ENCODE peak calls at places on chromosomes 16 and 17, in nine cellular contexts. O is mucosa of descending colon, C is HFF-Myc, Y is AG09309, Q is OCI-LY7, E is astrocyte of the spinal cord, H is SK-N-SH, K is thoracic aorta, W is heart right ventricle. Z is an unnamed sample.
A peak's percentile ranks its signal among the peaks of the same experiment; 100 is the strongest.

GRCh38 chr16:49463529-49463928 is 89.9 kb downstream of the C16orf78 start:
- DNase-seq in O (peak; percentile 42), C (no peak), Y (no peak), Q (peak; percentile 94), E (no peak), H (no peak), K (no peak), W (no peak), Z (no peak)

GRCh38 chr17:81831957-81832607 is 1.0 kb downstream of the MCRIP1 start:
- DNase-seq in O (no peak), C (no peak), Y (no peak), Q (peak; percentile 77), E (peak; percentile 12), H (no peak), K (no peak), W (no peak), Z (no peak)

GRCh38 chr16:84648595-84649510 is 542 bp downstream of the KLHL36 start:
- DNase-seq in O (peak; percentile 83), C (no peak), Y (no peak), Q (peak; percentile 53), E (no peak), H (peak; percentile 79), K (no peak), W (peak; percentile 52), Z (no peak)

GRCh38 chr16:53881371-53881770 is 177.4 kb downstream of the FTO start:
- DNase-seq in O (no peak), C (no peak), Y (peak; percentile 71), Q (no peak), E (peak; percentile 51), H (no peak), K (no peak), W (no peak), Z (no peak)

GRCh38 chr17:19867654-19868395 is at the start of gene ULK2:
- DNase-seq in O (peak; percentile 76), C (no peak), Y (peak; percentile 27), Q (peak; percentile 59), E (peak; percentile 76), H (peak; percentile 91), K (no peak), W (peak; percentile 34), Z (no peak)

GRCh38 chr17:82177276-82177675 is 35.4 kb downstream of the CCDC57 start:
- DNase-seq in O (no peak), C (no peak), Y (no peak), Q (no peak), E (no peak), H (no peak), K (no peak), W (no peak), Z (no peak)

GRCh38 chr17:73784015-73784603 is 139.9 kb upstream of the SDK2 start:
- DNase-seq in O (no peak), C (no peak), Y (no peak), Q (no peak), E (no peak), H (no peak), K (no peak), W (no peak), Z (no peak)

GRCh38 chr16:73020409-73020884 is 27.5 kb downstream of the ZFHX3 start:
- DNase-seq in O (peak; percentile 61), C (peak; percentile 51), Y (peak; percentile 45), Q (no peak), E (peak; percentile 97), H (no peak), K (peak; percentile 65), W (peak; percentile 74), Z (peak; percentile 65)

GRCh38 chr16:75262104-75262799 is 10.8 kb upstream of the BCAR1 start:
- DNase-seq in O (peak; percentile 82), C (no peak), Y (no peak), Q (no peak), E (no peak), H (peak; percentile 69), K (no peak), W (peak; percentile 24), Z (no peak)

GRCh38 chr17:63960430-63960829 is 12.3 kb downstream of the SCN4A start:
- DNase-seq in O (no peak), C (no peak), Y (no peak), Q (no peak), E (no peak), H (no peak), K (no peak), W (no peak), Z (no peak)

GRCh38 chr16:70601576-70602575 is 44.5 kb upstream of the IL34 start:
- DNase-seq in O (no peak), C (no peak), Y (no peak), Q (no peak), E (peak; percentile 17), H (no peak), K (no peak), W (no peak), Z (no peak)

GRCh38 chr17:73722163-73722562 is 77.9 kb upstream of the SDK2 start:
- DNase-seq in O (no peak), C (no peak), Y (no peak), Q (peak; percentile 94), E (no peak), H (peak; percentile 62), K (no peak), W (no peak), Z (no peak)

GRCh38 chr17:47693667-47694017 is 319 bp upstream of the TBKBP1 start:
- DNase-seq in O (no peak), C (no peak), Y (no peak), Q (peak; percentile 49), E (no peak), H (no peak), K (no peak), W (no peak), Z (no peak)
- TF ChIP-seq CTCF in O (no peak), C (no peak), Y (no peak), Q (peak; percentile 19), E (no peak), H (peak; percentile 5), K (no peak), W (no peak), Z (no peak)

GRCh38 chr16:66326995-66327513 is 39.4 kb upstream of the CDH5 start:
- DNase-seq in O (peak; percentile 54), C (no peak), Y (no peak), Q (no peak), E (no peak), H (no peak), K (no peak), W (no peak), Z (peak; percentile 27)

GRCh38 chr16:66325977-66326376 is 40.5 kb upstream of the CDH5 start:
- DNase-seq in O (no peak), C (no peak), Y (no peak), Q (no peak), E (no peak), H (no peak), K (no peak), W (no peak), Z (no peak)

GRCh38 chr16:66332599-66332998 is 33.9 kb upstream of the CDH5 start:
- DNase-seq in O (no peak), C (no peak), Y (no peak), Q (no peak), E (no peak), H (no peak), K (no peak), W (no peak), Z (no peak)

GRCh38 chr16:66324785-66325184 is 41.7 kb upstream of the CDH5 start:
- DNase-seq in O (peak; percentile 33), C (no peak), Y (no peak), Q (peak; percentile 21), E (no peak), H (peak; percentile 79), K (no peak), W (no peak), Z (no peak)

DNA sequence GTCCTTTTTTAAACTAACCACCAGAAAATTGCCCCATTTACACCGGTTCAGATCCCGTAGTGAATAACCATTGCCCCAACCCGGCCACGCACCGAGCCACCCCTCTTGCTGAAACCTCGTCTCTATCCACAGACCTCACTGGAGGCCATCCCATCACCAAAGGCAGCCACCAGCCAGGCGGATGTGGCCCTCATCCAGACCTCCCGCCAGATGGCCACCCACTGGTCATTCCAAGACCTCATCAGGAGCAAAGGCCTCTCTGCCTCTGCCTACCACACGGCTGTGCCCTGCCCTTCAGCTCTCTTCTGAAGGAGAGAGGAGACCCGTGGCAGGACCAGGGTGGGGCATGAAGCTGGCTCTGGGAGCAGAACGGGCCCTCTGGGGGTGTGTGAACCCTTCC is 38.2 kb upstream of the CDH5 start:
- DNase-seq in O (no peak), C (no peak), Y (no peak), Q (no peak), E (no peak), H (no peak), K (no peak), W (no peak), Z (no peak)
- TF ChIP-seq CTCF in O (no peak), C (no peak), Y (no peak), Q (no peak), E (no peak), H (no peak), K (no peak), W (no peak), Z (no peak)

GRCh38 chr17:9821921-9822320 is at the start of gene GSG1L2:
- DNase-seq in O (no peak), C (no peak), Y (no peak), Q (no peak), E (no peak), H (no peak), K (no peak), W (no peak), Z (no peak)

GRCh38 chr17:9828296-9829059 is 2.8 kb downstream of the GLP2R start:
- DNase-seq in O (no peak), C (no peak), Y (no peak), Q (no peak), E (no peak), H (no peak), K (no peak), W (no peak), Z (no peak)

GRCh38 chr17:9824797-9825338 is 856 bp upstream of the GLP2R start:
- DNase-seq in O (no peak), C (no peak), Y (no peak), Q (no peak), E (no peak), H (no peak), K (no peak), W (no peak), Z (no peak)

GRCh38 chr17:9825751-9826150 is at the start of gene GLP2R:
- DNase-seq in O (no peak), C (no peak), Y (no peak), Q (no peak), E (no peak), H (no peak), K (no peak), W (no peak), Z (no peak)

DNA sequence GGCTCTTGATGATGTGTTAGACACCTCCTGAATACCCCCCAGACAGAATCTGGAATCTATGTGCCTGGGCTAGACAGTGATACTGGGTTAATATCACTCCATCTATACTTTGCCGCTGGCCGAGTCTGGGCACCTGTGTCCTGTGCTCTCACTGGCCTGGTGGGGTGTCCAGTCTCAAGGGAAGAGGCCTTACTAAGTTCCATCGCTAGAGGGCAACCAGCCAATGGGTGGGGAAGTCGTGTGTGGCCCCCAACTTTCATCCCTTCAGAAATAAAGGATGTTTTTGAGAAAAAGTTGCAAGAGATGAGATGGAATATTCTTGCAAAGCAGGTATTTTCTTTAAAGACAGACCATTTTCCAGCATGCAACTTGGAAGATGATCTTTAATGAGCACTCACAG is 1.6 kb upstream of the GLP2R start:
- DNase-seq in O (no peak), C (no peak), Y (no peak), Q (no peak), E (no peak), H (no peak), K (no peak), W (no peak), Z (no peak)
- TF ChIP-seq CTCF in O (no peak), C (peak; percentile 26), Y (no peak), Q (peak; percentile 37), E (no peak), H (no peak), K (no peak), W (no peak), Z (no peak)

GRCh38 chr16:50821586-50821985 is 79.7 kb downstream of the CYLD start:
- DNase-seq in O (no peak), C (peak; percentile 15), Y (no peak), Q (no peak), E (no peak), H (no peak), K (no peak), W (no peak), Z (no peak)
- TF ChIP-seq CTCF in O (no peak), C (peak; percentile 38), Y (peak; percentile 17), Q (no peak), E (peak; percentile 28), H (peak; percentile 32), K (no peak), W (no peak), Z (peak; percentile 38)